ENCODE peak calls at places on chromosomes 3 and 15, in nine cellular contexts. N is ovary, Y is stomach, C is H1, J is PC-3, A is brain microvascular endothelial cell, T is heart left ventricle, Z is fibroblast of lung, G is Panc1. L is an unnamed sample.

GRCh38 chr3:20673866-20674265 is 487.9 kb upstream of the SGO1 start:
- DNase-seq in N (no peak), Y (no peak), C (no peak), J (no peak), A (no peak), T (no peak), Z (no peak), G (no peak), L (no peak)

GRCh38 chr3:49377483-49377882 is 19.3 kb upstream of the GPX1 start:
- DNase-seq in N (no peak), Y (no peak), C (no peak), J (peak), A (peak), T (no peak), Z (peak), G (no peak), L (no peak)

GRCh38 chr3:4776399-4776979 is 202.7 kb upstream of the BHLHE40 start:
- DNase-seq in N (no peak), Y (no peak), C (no peak), J (peak), A (no peak), T (no peak), Z (no peak), G (no peak), L (no peak)

GRCh38 chr3:165206454-165207266 is 10.5 kb upstream of the SLITRK3 start:
- DNase-seq in N (peak), Y (peak), C (no peak), J (peak), A (peak), T (peak), Z (peak), G (peak), L (peak)

GRCh38 chr15:57138260-57138895 is 219.9 kb downstream of the TCF12 start:
- DNase-seq in N (no peak), Y (peak), C (peak), J (peak), A (peak), T (no peak), Z (peak), G (peak), L (peak)

GRCh38 chr3:13120928-13121552 is 47.8 kb upstream of the IQSEC1 start:
- DNase-seq in N (no peak), Y (no peak), C (no peak), J (no peak), A (no peak), T (no peak), Z (no peak), G (no peak), L (no peak)

GRCh38 chr3:183701744-183702143 is 4.1 kb downstream of the YEATS2 start:
- DNase-seq in N (no peak), Y (no peak), C (no peak), J (no peak), A (no peak), T (no peak), Z (no peak), G (no peak), L (no peak)

GRCh38 chr3:149015383-149015782 is 24.0 kb downstream of the GYG1 start:
- DNase-seq in N (no peak), Y (no peak), C (no peak), J (no peak), A (peak), T (no peak), Z (peak), G (no peak), L (no peak)

GRCh38 chr3:72013104-72013503 is 228.2 kb upstream of the PROK2 start:
- DNase-seq in N (no peak), Y (no peak), C (no peak), J (no peak), A (no peak), T (no peak), Z (no peak), G (no peak), L (no peak)

DNA sequence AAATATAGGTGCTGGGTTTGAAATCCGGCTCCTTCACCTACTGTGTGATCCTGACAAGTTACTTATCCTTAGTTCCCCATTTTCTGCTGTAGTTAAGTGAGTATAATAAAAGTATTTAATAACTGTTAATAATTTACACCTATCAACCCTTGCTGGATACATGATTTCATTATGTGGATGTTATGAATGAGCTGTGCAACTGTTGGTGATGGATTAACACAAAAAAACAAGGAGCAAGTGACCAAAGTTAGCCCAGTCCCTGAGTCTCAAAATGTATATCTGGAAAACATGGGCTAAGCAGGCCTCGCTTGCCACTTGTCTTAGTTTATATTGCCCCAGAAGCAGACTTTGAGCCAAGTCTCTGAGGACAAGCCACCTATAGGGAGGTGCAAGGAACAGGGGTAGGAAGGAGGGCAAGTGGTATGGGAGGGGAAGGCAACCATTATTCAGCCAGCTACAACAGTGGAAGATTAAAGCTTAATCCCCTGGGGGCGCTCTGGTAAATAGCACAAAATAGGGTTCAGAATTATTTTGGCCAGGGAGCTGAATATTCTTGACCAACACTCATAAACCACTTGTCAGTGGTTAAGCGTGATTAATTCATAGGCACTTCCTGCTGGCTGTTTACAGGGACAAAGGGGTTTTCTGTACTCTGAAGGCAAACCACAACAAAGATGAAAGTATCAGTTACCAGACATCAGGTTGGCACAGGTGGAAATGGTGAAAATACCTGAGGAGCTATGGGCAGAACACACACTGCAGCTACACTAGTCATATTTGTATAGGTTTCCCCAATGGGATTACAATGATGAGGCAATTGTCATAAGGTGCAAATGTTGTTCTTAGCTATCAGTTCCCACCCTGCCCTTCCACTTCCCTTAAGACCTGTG is 76.2 kb downstream of the TRIM42 start:
- DNase-seq in N (no peak), Y (no peak), C (no peak), J (peak), A (no peak), T (no peak), Z (peak), G (no peak), L (no peak)
- TF ChIP-seq CTCF in N (no peak), Y (no peak), C (no peak), J (peak), A (no peak), T (no peak), Z (no peak), G (no peak), L (no peak)

DNA sequence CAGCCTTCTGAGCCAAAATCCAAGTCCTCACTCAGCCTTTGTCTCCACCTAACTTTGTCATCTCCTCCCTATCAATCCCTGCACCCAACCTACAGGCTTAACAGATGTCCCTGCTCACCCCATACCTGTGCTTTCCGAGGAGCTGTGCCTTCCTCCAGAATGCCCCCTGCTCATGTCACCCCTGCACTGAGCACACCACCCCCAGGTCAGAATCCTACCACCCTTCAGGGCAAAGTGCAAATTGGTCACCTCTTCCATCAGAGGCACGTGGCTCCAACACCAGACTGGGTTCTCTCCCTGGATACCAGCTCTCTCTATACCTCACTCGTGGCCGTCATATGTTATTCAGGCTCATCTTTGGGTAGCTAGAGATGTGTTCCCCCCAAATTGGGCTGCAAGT is 29.8 kb downstream of the HOMER2 start:
- DNase-seq in N (no peak), Y (peak), C (no peak), J (no peak), A (no peak), T (no peak), Z (no peak), G (no peak), L (no peak)
- H3K27ac ChIP-seq in N (no peak), Y (no peak), C (no peak), J (no peak), A (no peak), T (no peak), Z (no peak), G (no peak), L (no peak)

GRCh38 chr3:46716461-46717441 is 918 bp downstream of the PRSS50 start:
- DNase-seq in N (no peak), Y (peak), C (no peak), J (no peak), A (no peak), T (peak), Z (no peak), G (no peak), L (peak)
- TF ChIP-seq CTCF in N (no peak), Y (no peak), C (no peak), J (no peak), A (no peak), T (no peak), Z (no peak), G (no peak), L (no peak)

DNA sequence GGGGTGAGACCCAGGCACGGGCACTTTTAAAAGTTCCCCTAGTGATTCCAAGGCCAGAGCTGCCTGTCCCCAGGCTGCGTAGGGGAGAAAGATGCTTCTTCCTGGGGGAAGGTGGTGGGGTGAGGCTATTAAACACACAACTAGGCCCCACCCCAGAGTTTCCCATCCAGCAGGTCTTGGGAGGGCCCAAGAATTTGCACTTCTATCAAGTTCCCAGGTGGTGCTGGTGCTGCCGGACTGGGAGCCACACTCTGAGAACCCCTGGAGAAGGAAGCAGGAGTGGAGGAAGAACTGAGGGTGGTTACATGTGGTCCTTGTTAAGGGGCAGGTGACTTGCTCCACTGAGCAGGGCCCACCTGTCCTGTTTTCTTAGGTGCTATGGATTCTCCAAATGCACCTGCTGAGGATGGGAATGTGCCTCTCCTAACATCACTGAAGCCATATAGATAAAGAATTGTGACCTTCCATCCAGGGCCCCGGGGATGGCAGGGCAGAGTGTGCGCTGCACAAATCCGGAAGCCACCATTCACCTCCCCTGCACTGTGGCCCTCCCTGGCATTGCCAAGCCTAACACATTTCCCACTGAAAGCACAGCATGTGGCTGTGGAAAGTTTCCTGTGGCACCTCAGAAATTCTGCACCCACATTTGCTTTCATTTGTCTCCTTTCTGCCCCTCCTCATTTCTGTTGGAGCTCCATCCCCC is 111.5 kb upstream of the MEF2A start:
- DNase-seq in N (no peak), Y (peak), C (no peak), J (no peak), A (no peak), T (no peak), Z (no peak), G (no peak), L (peak)
- H3K27ac ChIP-seq in N (peak), Y (peak), C (no peak), J (peak), A (peak), T (peak), Z (peak), G (peak), L (peak)

GRCh38 chr3:78857494-78858111 is 910.2 kb downstream of the ROBO1 start:
- DNase-seq in N (no peak), Y (no peak), C (no peak), J (peak), A (no peak), T (no peak), Z (peak), G (no peak), L (no peak)
- TF ChIP-seq CTCF in N (no peak), Y (no peak), C (no peak), J (peak), A (peak), T (no peak), Z (no peak), G (peak), L (no peak)

DNA sequence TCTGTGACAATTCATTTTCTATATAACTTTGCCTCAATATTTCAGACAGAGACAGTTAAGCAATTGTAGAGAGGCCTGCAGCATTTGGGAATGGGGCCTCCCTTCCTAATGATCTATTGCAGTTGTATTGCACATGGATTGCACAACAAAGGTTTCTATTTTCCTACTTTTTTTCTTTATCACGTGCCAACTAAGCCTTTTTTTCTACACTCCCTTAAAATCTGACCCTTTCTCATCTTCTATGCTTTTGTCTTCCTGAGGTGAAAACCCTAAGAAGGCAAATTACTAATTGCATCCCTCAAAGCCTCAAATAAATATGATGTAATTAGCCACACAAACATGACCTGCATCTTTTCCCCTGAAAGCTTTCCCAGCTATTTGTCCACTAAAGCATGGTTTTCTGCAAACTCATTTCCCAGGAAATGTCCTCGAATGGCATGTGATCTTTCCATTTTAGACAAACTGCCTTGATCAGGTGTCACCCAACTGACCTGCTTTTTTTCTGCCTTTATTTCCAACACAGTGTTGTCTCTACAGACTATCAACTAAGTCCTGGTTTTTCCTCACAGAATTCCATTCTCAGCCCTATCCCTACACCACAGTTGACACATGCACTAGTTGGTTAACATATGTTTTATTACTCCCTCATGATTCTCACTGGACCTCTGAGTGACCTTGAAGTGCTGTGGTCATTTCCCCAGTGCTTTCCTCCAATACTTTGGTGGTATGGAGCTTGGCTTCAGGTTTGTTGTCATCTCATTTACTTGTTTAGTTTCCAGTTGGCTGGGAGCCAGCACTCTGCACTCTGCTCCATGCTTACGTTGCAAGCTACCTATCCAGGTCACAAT is 31.9 kb upstream of the TSC22D2 start:
- DNase-seq in N (peak), Y (no peak), C (no peak), J (no peak), A (no peak), T (no peak), Z (no peak), G (no peak), L (no peak)
- H3K27ac ChIP-seq in N (no peak), Y (no peak), C (no peak), J (no peak), A (no peak), T (no peak), Z (no peak), G (peak), L (no peak)

DNA sequence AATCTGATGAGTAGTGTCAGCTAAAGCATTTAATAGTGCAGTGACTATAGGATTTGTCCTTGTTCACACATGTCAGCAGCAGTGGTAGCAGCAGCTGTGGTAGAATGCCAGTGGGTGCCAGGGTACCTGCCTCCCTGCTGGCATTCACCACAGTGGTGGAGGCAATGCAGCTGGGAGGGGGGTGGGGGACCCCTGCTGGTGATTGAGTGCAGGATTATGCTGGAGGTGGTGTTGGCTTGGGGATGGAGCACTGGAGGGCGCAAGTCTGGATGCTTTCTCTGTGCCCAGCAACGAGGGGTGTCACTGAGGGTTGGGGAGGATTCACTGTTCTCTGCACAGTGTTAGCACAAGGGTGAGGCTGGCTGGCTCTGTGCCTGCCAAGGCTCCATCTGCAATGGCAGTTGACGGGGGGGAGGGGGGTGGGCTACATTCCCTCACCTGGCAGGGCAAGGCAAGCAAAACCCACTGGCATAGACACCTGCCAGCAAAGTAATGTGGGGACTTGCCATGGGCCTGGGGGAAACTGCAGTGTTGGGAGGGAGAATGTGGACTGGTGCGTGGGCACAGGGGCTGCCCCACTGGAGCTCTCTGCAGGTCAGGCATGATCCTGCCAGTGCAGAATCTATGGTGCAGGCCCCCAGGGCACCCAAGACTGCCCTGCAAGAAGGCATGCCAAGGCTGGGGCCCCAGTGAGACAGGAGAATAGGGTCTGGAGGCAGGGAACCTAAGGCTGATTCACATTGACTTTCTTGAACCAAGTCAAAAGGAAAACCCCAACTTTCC is 64.3 kb downstream of the MINDY4B start:
- DNase-seq in N (no peak), Y (no peak), C (no peak), J (peak), A (no peak), T (no peak), Z (no peak), G (no peak), L (no peak)
- TF ChIP-seq CTCF in N (no peak), Y (no peak), C (peak), J (peak), A (peak), T (no peak), Z (no peak), G (no peak), L (no peak)

GRCh38 chr3:11570251-11570650 is 73.5 kb downstream of the VGLL4 start:
- DNase-seq in N (peak), Y (no peak), C (no peak), J (no peak), A (no peak), T (no peak), Z (no peak), G (no peak), L (no peak)

GRCh38 chr3:11567516-11568467 is 75.9 kb downstream of the VGLL4 start:
- DNase-seq in N (peak), Y (no peak), C (no peak), J (peak), A (peak), T (no peak), Z (peak), G (no peak), L (no peak)

GRCh38 chr3:11569156-11569741 is 74.5 kb downstream of the VGLL4 start:
- DNase-seq in N (peak), Y (no peak), C (no peak), J (no peak), A (no peak), T (no peak), Z (no peak), G (no peak), L (no peak)

GRCh38 chr3:11566916-11567315 is 76.8 kb downstream of the VGLL4 start:
- DNase-seq in N (peak), Y (no peak), C (peak), J (no peak), A (no peak), T (no peak), Z (no peak), G (no peak), L (no peak)

GRCh38 chr3:11568503-11569155 is 75.1 kb downstream of the VGLL4 start:
- DNase-seq in N (peak), Y (no peak), C (no peak), J (peak), A (peak), T (peak), Z (peak), G (no peak), L (peak)
- H3K27ac ChIP-seq in N (peak), Y (peak), C (no peak), J (peak), A (peak), T (peak), Z (peak), G (peak), L (peak)

DNA sequence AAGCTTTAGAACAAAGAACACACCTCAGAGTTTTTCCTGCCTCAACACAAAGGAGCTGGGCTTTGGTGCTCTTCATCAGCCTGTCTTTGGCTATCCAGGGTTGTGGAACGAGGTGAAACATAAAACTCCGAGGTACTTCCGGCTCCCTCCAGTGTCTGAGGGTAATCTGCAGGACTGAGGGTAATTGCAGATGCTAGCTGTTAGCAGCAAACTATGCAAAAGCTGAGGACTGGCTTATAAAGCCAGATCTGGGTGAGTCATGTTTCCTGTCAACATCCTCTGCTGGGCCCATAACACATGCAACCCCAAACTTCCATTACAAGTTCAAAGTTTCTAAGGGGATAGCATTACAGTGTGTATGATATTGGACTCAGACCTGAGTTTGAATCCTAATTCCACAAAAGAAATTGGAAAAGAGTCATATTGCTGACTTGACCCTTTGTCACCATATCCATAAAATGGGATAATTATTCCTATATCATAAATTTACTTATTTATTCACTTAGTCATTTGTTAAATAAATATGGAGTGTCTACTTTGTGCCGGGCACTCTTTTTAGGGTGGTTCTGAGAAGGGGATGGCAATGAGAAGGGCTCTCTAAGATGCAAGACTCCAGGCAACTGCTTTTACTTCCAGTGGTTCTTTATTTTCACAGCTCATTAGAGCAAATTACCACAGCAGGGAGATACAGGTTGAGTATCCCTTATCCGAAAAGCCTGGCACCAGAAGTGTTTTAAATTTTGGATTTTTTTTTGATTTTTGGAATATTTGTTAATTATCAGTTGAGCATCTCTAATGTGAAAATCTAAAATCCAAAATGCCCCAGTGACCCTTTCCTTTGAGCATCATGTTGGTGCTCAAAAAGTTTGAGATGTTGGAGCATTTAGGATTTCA is 9.5 kb upstream of the TRIM69 start:
- DNase-seq in N (no peak), Y (peak), C (no peak), J (peak), A (peak), T (no peak), Z (peak), G (peak), L (peak)
- TF ChIP-seq CTCF in N (no peak), Y (no peak), C (no peak), J (no peak), A (no peak), T (no peak), Z (peak), G (no peak), L (no peak)